ENCODE peak calls at places on chromosomes 3 and 15, in six cellular contexts. X is heart right ventricle, I is H9, N is cardiac muscle cell, K is adrenal gland, Y is IMR-90. O is an unnamed sample. For H3K4me1, the result is how much of the 10 kb centered on the place peaks cover.

GRCh38 chr3:62911531-62911930 is 36.3 kb upstream of the CADPS start:
- DNase-seq in K (no peak), Y (no peak), X (no peak), I (no peak), N (no peak), O (no peak)

GRCh38 chr15:73335026-73335425 is 33.7 kb downstream of the HCN4 start:
- DNase-seq in Y (no peak), K (no peak), I (no peak), N (no peak), X (no peak), O (no peak)

GRCh38 chr15:73345658-73346057 is 23.1 kb downstream of the HCN4 start:
- DNase-seq in I (no peak), N (no peak), K (no peak), Y (no peak), X (no peak), O (no peak)

GRCh38 chr3:48034000-48034516 is 17.8 kb upstream of the MAP4 start:
- DNase-seq in N (peak), Y (peak), I (no peak), K (no peak), X (no peak), O (peak)

GRCh38 chr15:43872416-43873020 is 45.7 kb downstream of the WDR76 start:
- DNase-seq in K (peak), N (peak), X (no peak), Y (peak), I (peak), O (peak)

GRCh38 chr3:186643493-186643892 is 3.3 kb downstream of the FETUB start:
- DNase-seq in K (no peak), I (no peak), N (no peak), Y (no peak), X (no peak), O (no peak)

GRCh38 chr3:52177701-52178042 is 20.3 kb upstream of the ALAS1 start:
- DNase-seq in N (no peak), Y (no peak), I (no peak), X (no peak), K (no peak), O (no peak)

GRCh38 chr3:87069963-87070362 is 79.0 kb upstream of the VGLL3 start:
- DNase-seq in N (no peak), Y (no peak), I (no peak), X (no peak), K (no peak), O (no peak)

GRCh38 chr3:60932669-60933068 is 318.6 kb downstream of the FHIT start:
- DNase-seq in I (no peak), K (no peak), Y (no peak), N (no peak), X (no peak), O (no peak)

GRCh38 chr3:12451481-12451880 is 32.8 kb upstream of the TSEN2 start:
- DNase-seq in I (no peak), K (no peak), Y (no peak), N (no peak), X (no peak), O (no peak)

GRCh38 chr3:25486932-25487331 is 58.9 kb downstream of the RARB start:
- DNase-seq in N (no peak), X (no peak), K (no peak), I (no peak), Y (no peak), O (no peak)

GRCh38 chr3:53719796-53720195 is 126.4 kb downstream of the CHDH start:
- DNase-seq in I (no peak), N (no peak), X (no peak), K (no peak), Y (no peak), O (no peak)

GRCh38 chr15:33148129-33148850 is 46.2 kb downstream of the FMN1 start:
- DNase-seq in I (no peak), Y (no peak), N (no peak), K (no peak), X (no peak), O (no peak)

GRCh38 chr3:11544413-11545181 is 99.1 kb downstream of the VGLL4 start:
- DNase-seq in I (no peak), X (peak), K (no peak), Y (peak), N (peak), O (no peak)

GRCh38 chr3:23685484-23686258 is 120.1 kb upstream of the UBE2E1 start:
- DNase-seq in X (peak), Y (peak), K (peak), N (peak), I (no peak), O (peak)

GRCh38 chr3:46749129-46749528 is 31.5 kb upstream of the PRSS50 start:
- DNase-seq in N (no peak), I (no peak), K (no peak), Y (no peak), X (no peak), O (no peak)

GRCh38 chr15:87752250-87752951 is 504.1 kb downstream of the NTRK3 start:
- DNase-seq in Y (peak), X (no peak), N (peak), K (no peak), I (no peak), O (peak)

GRCh38 chr3:13932578-13933295 is 52.9 kb upstream of the WNT7A start:
- DNase-seq in I (peak), N (peak), X (peak), Y (no peak), K (no peak), O (no peak)

GRCh38 chr3:124688580-124689454 is 41.4 kb upstream of the UMPS start:
- DNase-seq in X (peak), I (peak), K (peak), N (peak), Y (peak), O (peak)

GRCh38 chr15:64580696-64581407 is 120.5 kb downstream of the ZNF609 start:
- DNase-seq in N (no peak), X (no peak), I (no peak), Y (no peak), K (no peak), O (no peak)

DNA sequence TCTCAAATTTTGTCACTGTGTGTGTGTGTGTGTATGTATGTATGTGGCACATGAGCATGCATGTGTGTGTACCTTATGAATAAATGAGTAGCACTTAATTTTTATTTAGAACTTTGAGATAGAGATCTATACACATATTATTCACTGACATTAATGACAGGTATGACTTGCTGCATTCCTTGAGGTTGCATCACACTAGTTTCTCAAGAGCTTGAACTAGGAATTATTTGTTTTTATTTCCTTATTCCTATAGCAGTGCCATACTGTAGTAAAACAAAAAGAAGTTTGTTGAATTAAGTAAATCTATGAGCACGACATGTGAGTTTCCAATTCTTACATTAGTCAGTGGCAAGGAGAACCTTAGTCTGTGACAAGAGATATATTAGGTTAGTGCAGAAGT is 943.9 kb downstream of the ROBO1 start:
- DNase-seq in N (peak), I (no peak), Y (peak), K (no peak), X (no peak), O (peak)
- H3K27ac ChIP-seq in N (no peak), I (no peak), Y (no peak), K (no peak), X (no peak), O (peak)

GRCh38 chr3:5197022-5197421 is 9.5 kb downstream of the EDEM1 start:
- DNase-seq in Y (peak), K (no peak), N (peak), I (no peak), X (no peak), O (no peak)

GRCh38 chr3:5198986-5199731 is 11.7 kb downstream of the EDEM1 start:
- DNase-seq in I (no peak), X (no peak), K (no peak), N (no peak), Y (no peak), O (no peak)

GRCh38 chr3:5197470-5198312 is 10.2 kb downstream of the EDEM1 start:
- DNase-seq in K (no peak), Y (peak), X (no peak), I (no peak), N (peak), O (peak)

GRCh38 chr3:5195605-5196004 is 8.1 kb downstream of the EDEM1 start:
- DNase-seq in K (no peak), X (no peak), Y (no peak), I (no peak), N (no peak), O (peak)

DNA sequence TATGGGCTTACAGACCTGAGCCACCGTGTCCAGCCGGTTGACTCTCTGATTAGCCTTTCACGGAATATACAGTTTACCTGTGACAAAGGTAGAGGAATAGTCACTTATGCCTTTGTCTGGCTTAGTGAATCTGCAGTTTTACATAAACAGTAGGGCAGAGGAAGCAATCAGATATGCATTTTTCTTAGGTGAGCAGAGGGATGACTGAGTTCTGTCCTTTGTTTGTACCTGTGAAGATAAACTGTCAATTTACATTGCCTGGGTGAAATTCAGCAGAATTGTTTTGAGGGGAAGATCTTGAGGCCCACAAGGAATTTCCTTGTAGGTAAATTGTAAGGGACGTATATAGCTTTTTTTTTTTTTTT is 10.8 kb downstream of the EDEM1 start:
- DNase-seq in I (no peak), N (no peak), X (no peak), Y (no peak), K (no peak), O (no peak)
- H3K4me1 ChIP-seq in I (under half), N (under half), X (half or more), Y (under half), K (under half), O (under half)

DNA sequence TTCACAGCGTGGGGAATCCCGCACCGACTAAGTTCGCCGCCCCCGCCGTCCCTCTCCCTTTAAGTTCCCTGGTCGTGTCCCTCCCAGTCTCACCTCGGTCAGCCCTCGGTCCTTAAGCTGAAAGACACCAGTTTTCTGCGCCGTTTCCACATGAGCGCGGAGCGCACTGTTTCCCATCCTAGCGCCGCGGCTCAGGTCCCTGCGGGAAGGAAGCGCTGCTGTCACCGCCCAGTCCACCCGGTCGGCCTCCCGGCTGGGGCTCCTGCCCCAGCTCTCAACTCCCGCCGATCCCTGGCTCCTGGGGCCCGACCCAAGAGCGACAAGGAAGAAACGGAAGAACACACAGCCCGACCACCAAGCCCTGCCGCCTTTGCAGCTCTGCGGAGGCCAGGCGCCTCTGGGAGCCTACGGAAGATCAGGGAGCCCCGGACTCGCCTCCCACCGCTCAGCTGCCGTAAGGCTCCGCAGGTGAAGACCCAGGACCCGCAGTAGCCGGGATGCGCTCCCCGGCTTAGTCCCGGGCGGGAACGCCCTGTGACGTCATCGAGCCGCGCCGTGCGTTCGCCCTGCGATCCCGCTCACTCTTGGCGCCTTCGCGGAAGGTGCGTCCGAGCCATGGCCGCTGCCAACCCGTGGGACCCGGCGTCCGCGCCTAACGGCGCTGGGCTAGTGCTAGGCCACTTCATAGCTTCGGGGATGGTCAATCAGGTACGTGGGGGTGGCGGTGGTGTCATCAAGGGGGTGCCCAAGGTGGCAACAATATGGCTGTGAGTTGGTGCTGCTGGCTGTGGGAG is at the start of the genes HAUS2 and LRRC57:
- DNase-seq in I (peak), X (peak), K (peak), Y (peak), N (peak), O (peak)
- TF ChIP-seq CTCF in I (no peak), X (no peak), K (no peak), Y (no peak), N (no peak), O (peak)

GRCh38 chr15:48555244-48555804 is 90.2 kb downstream of the FBN1 start:
- DNase-seq in Y (peak), I (no peak), N (peak), K (no peak), X (no peak), O (no peak)

GRCh38 chr15:48553559-48553958 is 92.0 kb downstream of the FBN1 start:
- DNase-seq in I (no peak), K (no peak), Y (peak), X (no peak), N (peak), O (no peak)

GRCh38 chr15:48550822-48551525 is 94.5 kb downstream of the FBN1 start:
- DNase-seq in K (no peak), Y (no peak), I (no peak), X (no peak), N (no peak), O (no peak)

GRCh38 chr15:48556159-48556897 is 89.2 kb downstream of the FBN1 start:
- DNase-seq in K (no peak), Y (peak), X (no peak), N (no peak), I (no peak), O (no peak)

GRCh38 chr15:48554112-48554511 is 91.4 kb downstream of the FBN1 start:
- DNase-seq in I (no peak), K (no peak), Y (no peak), N (no peak), X (no peak), O (no peak)
- H3K27ac ChIP-seq in I (no peak), K (no peak), Y (peak), N (no peak), X (no peak), O (no peak)

DNA sequence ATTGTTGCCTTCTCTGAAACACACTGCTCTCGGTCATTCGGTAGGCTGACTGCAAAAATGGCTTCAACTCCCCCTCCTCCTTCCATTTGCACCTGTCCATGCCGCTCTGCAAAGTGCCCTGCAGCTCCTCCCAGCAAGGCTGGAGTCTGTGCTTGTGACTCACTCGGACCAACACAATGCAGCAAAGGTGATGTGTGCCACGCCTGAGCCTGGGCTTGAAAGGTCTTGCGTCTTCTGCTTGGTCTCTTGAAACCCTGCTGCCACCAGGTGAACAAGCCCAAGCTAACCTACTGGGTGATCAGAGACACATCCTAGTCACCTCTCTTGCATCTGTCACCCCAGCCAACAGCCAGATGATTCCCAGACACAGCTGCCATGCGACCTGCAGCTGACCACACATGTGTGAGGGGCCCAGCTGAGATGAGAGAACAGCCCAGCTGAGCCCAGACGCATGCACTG is 71.1 kb downstream of the MGLL start:
- DNase-seq in K (no peak), X (no peak), N (no peak), I (no peak), Y (peak), O (peak)
- H3K4me1 ChIP-seq in K (under half), X (half or more), N (under half), I (under half), Y (under half), O (under half)

GRCh38 chr3:129344540-129345220 is 66.0 kb downstream of the HMCES start:
- DNase-seq in K (no peak), N (peak), X (no peak), Y (no peak), I (peak), O (no peak)
- TF ChIP-seq CTCF in K (no peak), N (no peak), X (no peak), Y (no peak), I (no peak), O (no peak)

GRCh38 chr3:55574671-55575070 is 87.6 kb upstream of the WNT5A start:
- DNase-seq in K (no peak), N (no peak), I (no peak), Y (no peak), X (no peak), O (no peak)

GRCh38 chr3:55570361-55570760 is 83.3 kb upstream of the WNT5A start:
- DNase-seq in X (no peak), K (no peak), N (peak), I (no peak), Y (no peak), O (no peak)

GRCh38 chr3:55571216-55571813 is 84.2 kb upstream of the WNT5A start:
- DNase-seq in I (no peak), X (no peak), N (no peak), Y (no peak), K (no peak), O (no peak)

GRCh38 chr3:55572816-55573215 is 85.7 kb upstream of the WNT5A start:
- DNase-seq in I (no peak), X (no peak), N (no peak), Y (no peak), K (no peak), O (no peak)

DNA sequence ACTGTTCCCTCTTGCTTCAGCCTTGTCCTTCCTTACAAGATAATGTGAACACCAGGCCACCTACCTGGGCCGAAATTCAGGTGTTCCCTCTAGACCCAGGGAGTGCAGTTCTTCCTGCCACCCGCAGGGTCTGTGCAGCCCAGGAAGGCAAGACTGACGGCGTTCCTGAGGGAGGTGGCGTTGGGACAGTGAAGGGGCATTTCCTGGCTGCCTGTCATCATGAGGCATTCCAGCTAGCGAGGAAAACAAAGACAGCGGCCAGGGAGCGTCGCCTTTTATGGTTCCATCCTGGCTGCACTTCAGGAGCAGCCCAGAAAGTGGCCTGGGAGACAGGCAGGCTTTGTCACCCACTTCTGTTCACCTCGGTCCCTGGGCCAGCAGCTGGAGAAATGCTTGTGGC is 84.8 kb upstream of the WNT5A start:
- DNase-seq in K (no peak), I (peak), Y (no peak), N (peak), X (peak), O (no peak)
- H3K27ac ChIP-seq in K (no peak), I (peak), Y (no peak), N (peak), X (no peak), O (no peak)

DNA sequence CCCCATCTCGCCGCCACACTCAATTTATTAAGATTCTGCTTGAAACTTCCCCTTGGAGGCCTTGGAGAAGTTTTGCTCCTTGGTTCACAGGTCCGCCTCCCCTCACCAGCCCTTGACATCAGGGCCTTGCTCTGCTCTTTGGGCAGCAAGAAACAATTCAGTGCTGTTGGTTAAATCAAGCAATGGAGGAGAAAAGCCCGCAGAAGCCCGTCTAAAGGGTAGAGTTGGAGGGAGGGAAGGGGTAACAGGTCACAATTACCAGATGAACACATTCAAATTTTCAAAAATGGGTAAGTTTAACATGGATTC is 429 bp downstream of the PARP9 start:
- DNase-seq in I (no peak), Y (no peak), X (no peak), K (no peak), N (peak), O (peak)
- H3K4me1 ChIP-seq in I (under half), Y (under half), X (half or more), K (under half), N (under half), O (under half)

GRCh38 chr15:75036269-75036668 is 12.9 kb downstream of the PPCDC start:
- DNase-seq in Y (no peak), K (no peak), I (peak), N (no peak), X (no peak), O (peak)

GRCh38 chr15:75031773-75032302 is 8.4 kb downstream of the PPCDC start:
- DNase-seq in X (no peak), I (no peak), N (no peak), K (no peak), Y (no peak), O (no peak)

GRCh38 chr15:75033809-75034208 is 10.4 kb downstream of the PPCDC start:
- DNase-seq in Y (no peak), I (no peak), X (no peak), N (no peak), K (no peak), O (no peak)

GRCh38 chr15:75032391-75032790 is 9.0 kb downstream of the PPCDC start:
- DNase-seq in X (no peak), N (no peak), I (no peak), Y (no peak), K (no peak), O (no peak)

GRCh38 chr15:75034615-75035014 is 11.2 kb downstream of the PPCDC start:
- DNase-seq in X (no peak), K (no peak), N (no peak), Y (no peak), I (no peak), O (no peak)
- TF ChIP-seq CTCF in X (no peak), K (no peak), N (no peak), Y (no peak), I (no peak), O (no peak)

O was measured in foreskin keratinocyte.